ENCODE peak calls at places on chromosome 18, in five cellular contexts. C is kidney, T is BJ, M is foreskin fibroblast, Z is lower lobe of right lung. G is an unnamed sample.

GRCh38 chr18:45482286-45482685 is 133.0 kb upstream of the SLC14A2 start:
- DNase-seq in C (no peak), T (no peak), M (no peak), Z (no peak), G (no peak)

GRCh38 chr18:6031004-6031403 is 135.7 kb upstream of the TMEM200C start:
- DNase-seq in C (no peak), T (no peak), M (no peak), Z (no peak), G (no peak)

GRCh38 chr18:67730884-67731283 is 214.4 kb upstream of the DSEL start:
- DNase-seq in C (no peak), T (peak; percentile 53), M (peak; percentile 82), Z (no peak), G (no peak)

GRCh38 chr18:74514860-74515495 is 18.8 kb downstream of the CNDP2 start:
- DNase-seq in C (peak; percentile 49), T (no peak), M (no peak), Z (no peak), G (no peak)

GRCh38 chr18:57095884-57096283 is 51.0 kb upstream of the BOD1L2 start:
- DNase-seq in C (no peak), T (no peak), M (peak; percentile 4), Z (no peak), G (no peak)

GRCh38 chr18:46054956-46055831 is 16.9 kb downstream of the PSTPIP2 start:
- DNase-seq in C (no peak), T (no peak), M (no peak), Z (no peak), G (no peak)

GRCh38 chr18:58078889-58079573 is 35.0 kb downstream of the NEDD4L start:
- DNase-seq in C (no peak), T (no peak), M (no peak), Z (no peak), G (no peak)

GRCh38 chr18:60466671-60467070 is 94.1 kb upstream of the MC4R start:
- DNase-seq in C (no peak), T (no peak), M (peak; percentile 19), Z (no peak), G (no peak)

GRCh38 chr18:13070460-13070859 is 79.3 kb downstream of the CEP192 start:
- DNase-seq in C (no peak), T (no peak), M (peak; percentile 5), Z (no peak), G (no peak)

GRCh38 chr18:75582406-75582821 is 154.9 kb upstream of the SMIM21 start:
- DNase-seq in C (no peak), T (peak; percentile 19), M (no peak), Z (no peak), G (no peak)

GRCh38 chr18:4084501-4084900 is 370.6 kb downstream of the DLGAP1 start:
- DNase-seq in C (no peak), T (no peak), M (no peak), Z (no peak), G (no peak)

GRCh38 chr18:23881778-23882177 is 132.8 kb upstream of the TTC39C start:
- DNase-seq in C (no peak), T (no peak), M (no peak), Z (no peak), G (no peak)

GRCh38 chr18:23302852-23303527 is 150.1 kb upstream of the RIOK3 start:
- DNase-seq in C (no peak), T (peak; percentile 76), M (peak; percentile 67), Z (no peak), G (no peak)

GRCh38 chr18:50009772-50010171 is 185.2 kb downstream of the MYO5B start:
- DNase-seq in C (no peak), T (no peak), M (peak; percentile 5), Z (peak; percentile 66), G (no peak)

GRCh38 chr18:76824136-76824676 is 1.8 kb downstream of the ZNF236 start:
- DNase-seq in C (no peak), T (no peak), M (no peak), Z (no peak), G (no peak)

GRCh38 chr18:43876286-43877082 is 599.2 kb upstream of the SYT4 start:
- DNase-seq in C (no peak), T (no peak), M (peak; percentile 36), Z (no peak), G (no peak)

GRCh38 chr18:59267511-59268126 is 5.6 kb downstream of the RAX start:
- DNase-seq in C (no peak), T (no peak), M (no peak), Z (no peak), G (no peak)

GRCh38 chr18:74128114-74128513 is 19.5 kb downstream of the FBXO15 start:
- DNase-seq in C (no peak), T (no peak), M (no peak), Z (no peak), G (no peak)

GRCh38 chr18:62978251-62979049 is 263.1 kb downstream of the PHLPP1 start:
- DNase-seq in C (no peak), T (no peak), M (no peak), Z (no peak), G (no peak)

DNA sequence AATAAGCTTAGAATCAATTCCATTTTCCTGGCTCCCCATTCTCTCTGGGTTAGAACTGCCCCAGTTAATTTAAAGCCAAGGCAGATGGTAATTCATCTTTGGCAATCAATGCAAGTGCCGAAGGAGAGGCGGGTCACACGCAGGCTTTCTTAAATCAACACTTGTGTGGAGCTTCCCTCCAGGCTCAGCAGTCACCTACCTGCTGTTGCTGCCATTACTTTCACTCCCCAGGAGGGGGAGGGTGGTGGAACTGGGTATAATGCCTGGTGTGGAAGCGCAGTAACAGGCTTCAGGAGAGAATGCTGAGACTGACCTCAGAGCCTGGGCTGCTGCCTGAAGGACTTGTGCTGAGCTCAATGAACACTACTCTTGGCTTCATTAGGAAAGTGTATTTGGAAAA is 19.2 kb downstream of the TTR start:
- DNase-seq in C (no peak), T (no peak), M (no peak), Z (no peak), G (no peak)
- TF ChIP-seq CTCF in C (no peak), T (no peak), M (no peak), Z (no peak), G (no peak)

DNA sequence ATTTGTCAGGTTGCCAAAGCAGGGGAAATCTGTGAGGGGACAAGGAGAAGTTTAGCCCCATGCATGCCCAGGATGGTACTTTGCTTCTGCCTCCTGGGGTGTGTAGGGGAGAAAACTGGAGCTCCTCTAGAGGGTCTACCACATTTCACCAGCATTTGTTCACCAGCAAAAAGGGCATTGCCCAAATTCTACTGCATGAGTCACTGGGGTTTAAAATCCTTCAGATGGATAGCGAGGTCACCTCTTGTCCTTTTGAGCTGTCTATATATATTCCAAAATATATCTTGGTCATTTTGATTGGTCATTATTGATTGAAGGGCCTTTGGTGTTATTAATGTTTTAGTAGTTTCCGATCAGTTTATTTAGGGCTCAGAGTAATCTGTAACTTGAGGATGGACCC is 18.7 kb downstream of the FHOD3 start:
- DNase-seq in C (no peak), T (no peak), M (no peak), Z (no peak), G (no peak)
- TF ChIP-seq CTCF in C (no peak), T (no peak), M (no peak), Z (no peak), G (no peak)

DNA sequence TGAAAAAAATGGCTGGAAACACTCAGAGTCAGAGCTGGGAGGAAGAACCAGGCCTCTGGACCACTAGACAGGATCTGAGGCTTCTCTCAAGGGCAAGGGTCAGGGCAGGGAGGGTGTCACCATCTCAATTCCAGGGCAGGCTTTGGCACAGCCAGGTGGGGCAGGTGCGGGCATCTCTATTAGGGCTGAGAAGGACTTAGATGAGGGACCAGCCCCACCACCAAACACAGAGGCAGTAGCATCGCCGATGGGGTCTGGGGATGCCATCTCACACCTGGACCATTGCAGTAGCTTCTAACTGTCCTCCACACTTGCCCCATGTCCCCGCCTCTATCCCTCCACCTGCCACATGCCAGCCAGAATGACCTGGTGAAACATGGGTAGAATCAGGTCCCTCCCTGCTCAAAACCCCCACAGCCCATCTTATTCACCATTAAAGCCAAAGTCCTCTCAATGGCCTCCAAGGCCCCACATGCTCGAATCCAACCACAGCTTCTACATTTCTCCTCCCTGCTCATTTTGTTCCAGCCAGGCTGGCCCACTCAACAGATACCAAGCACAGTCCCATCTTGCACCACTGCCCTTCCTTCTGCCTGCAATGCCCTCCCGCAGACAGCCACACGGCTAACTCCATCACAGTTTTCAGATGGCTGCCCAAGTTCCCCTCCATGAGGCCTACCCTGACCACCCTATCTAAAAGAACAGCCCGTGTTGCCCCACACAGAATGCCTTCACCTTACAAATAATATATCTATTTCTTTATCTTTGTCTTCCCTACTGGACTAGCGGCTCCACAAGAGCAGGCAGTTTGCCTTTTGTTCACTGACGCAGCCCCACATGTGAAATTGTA is 177.4 kb downstream of the SMAD2 start:
- DNase-seq in C (no peak), T (no peak), M (no peak), Z (no peak), G (no peak)
- TF ChIP-seq CTCF in C (no peak), T (no peak), M (no peak), Z (no peak), G (no peak)

GRCh38 chr18:27778441-27778840 is 398.5 kb downstream of the CDH2 start:
- DNase-seq in C (no peak), T (no peak), M (peak; percentile 0), Z (no peak), G (no peak)
- TF ChIP-seq CTCF in C (no peak), T (peak; percentile 64), M (peak; percentile 65), Z (no peak), G (peak; percentile 46)

DNA sequence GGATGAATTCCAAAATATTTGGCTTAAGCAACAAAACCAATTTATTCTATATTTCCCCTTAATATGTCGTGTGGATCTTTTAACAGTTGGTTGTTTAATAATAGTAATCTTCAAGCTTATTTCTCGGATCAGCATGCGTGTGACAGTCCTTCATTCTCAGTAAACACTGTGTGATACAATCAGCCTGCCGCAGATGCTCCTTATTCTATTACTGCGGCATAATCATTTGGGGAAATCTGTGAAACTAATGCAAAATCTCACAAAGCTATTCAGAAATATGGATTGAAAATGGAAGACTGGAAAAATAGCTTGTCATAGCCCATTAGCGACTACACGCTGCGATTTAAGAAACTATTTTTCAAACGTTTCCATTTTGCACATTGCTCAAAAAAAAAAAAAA is 36.9 kb downstream of the LINC00305 start:
- DNase-seq in C (no peak), T (no peak), M (no peak), Z (no peak), G (no peak)
- TF ChIP-seq CTCF in C (no peak), T (no peak), M (no peak), Z (no peak), G (no peak)

GRCh38 chr18:27605107-27605834 is 420.2 kb upstream of the CHST9 start:
- DNase-seq in C (no peak), T (peak; percentile 4), M (peak; percentile 25), Z (no peak), G (peak; percentile 61)

GRCh38 chr18:27608174-27608573 is 423.1 kb upstream of the CHST9 start:
- DNase-seq in C (no peak), T (no peak), M (no peak), Z (no peak), G (no peak)

GRCh38 chr18:27609221-27609620 is 424.1 kb upstream of the CHST9 start:
- DNase-seq in C (no peak), T (no peak), M (no peak), Z (no peak), G (no peak)

GRCh38 chr18:27606851-27607250 is 421.7 kb upstream of the CHST9 start:
- DNase-seq in C (no peak), T (no peak), M (no peak), Z (no peak), G (no peak)

DNA sequence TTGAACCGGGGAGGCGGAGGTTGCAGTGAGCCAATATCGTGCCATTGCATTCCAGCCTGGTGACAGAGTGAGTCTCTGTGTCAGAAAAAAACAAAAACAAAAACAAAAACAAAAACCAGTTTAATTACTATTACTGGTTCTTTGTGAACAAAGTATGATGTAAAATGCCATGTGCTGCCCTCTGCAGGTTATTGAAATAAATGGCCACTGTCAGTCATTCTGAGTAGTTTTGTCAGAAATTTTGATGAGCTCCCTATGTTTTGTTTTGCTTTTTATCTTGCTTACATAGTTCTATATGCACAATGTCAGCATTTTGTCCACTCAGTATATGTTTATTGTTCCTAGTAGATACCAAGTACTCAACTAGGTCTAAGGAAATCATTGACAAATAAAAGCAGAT is 423.6 kb upstream of the CHST9 start:
- DNase-seq in C (no peak), T (no peak), M (no peak), Z (no peak), G (no peak)
- TF ChIP-seq CTCF in C (no peak), T (peak; percentile 46), M (peak; percentile 37), Z (peak; percentile 24), G (peak; percentile 33)